ENCODE peak calls at places on chromosomes 12 and 14, in eight cellular contexts. P is IMR-90, T is gastrocnemius medialis, D is lower leg skin, W is GM12891, I is HepG2, E is GM12892, R is A549. N is an unnamed sample.
A peak's percentile ranks its signal among the peaks of the same experiment; 100 is the strongest.

GRCh38 chr12:12201274-12201758 is 65.5 kb downstream of the LRP6 start:
- DNase-seq in P (peak; percentile 65), T (peak; percentile 81), D (no peak), W (no peak), I (no peak), E (no peak), R (no peak), N (no peak)

GRCh38 chr14:41785696-41786095 is 179.0 kb downstream of the LRFN5 start:
- DNase-seq in P (no peak), T (no peak), D (no peak), W (no peak), I (peak; percentile 10), E (no peak), R (peak; percentile 2), N (no peak)

GRCh38 chr12:124278389-124279101 is 16.3 kb upstream of the RFLNA start:
- DNase-seq in P (no peak), T (no peak), D (no peak), W (no peak), I (peak; percentile 91), E (no peak), R (no peak), N (no peak)

GRCh38 chr14:61889914-61890351 is 127.7 kb downstream of the SNAPC1 start:
- DNase-seq in P (no peak), T (no peak), D (no peak), W (peak; percentile 27), I (no peak), E (peak; percentile 31), R (no peak), N (no peak)

GRCh38 chr12:45543887-45544286 is 185.6 kb upstream of the ARID2 start:
- DNase-seq in P (peak; percentile 87), T (peak; percentile 15), D (no peak), W (peak; percentile 42), I (peak; percentile 53), E (peak; percentile 33), R (peak; percentile 78), N (peak; percentile 46)

GRCh38 chr12:121036810-121037326 is 2.2 kb downstream of the OASL start:
- DNase-seq in P (peak; percentile 69), T (no peak), D (no peak), W (no peak), I (no peak), E (no peak), R (no peak), N (peak; percentile 68)

GRCh38 chr12:32702470-32702869 is 23.4 kb downstream of the DNM1L start:
- DNase-seq in P (no peak), T (no peak), D (no peak), W (no peak), I (no peak), E (no peak), R (no peak), N (no peak)

GRCh38 chr14:68564236-68564825 is 228.5 kb downstream of the ZFP36L1 start:
- DNase-seq in P (no peak), T (no peak), D (peak; percentile 84), W (no peak), I (no peak), E (no peak), R (no peak), N (no peak)

GRCh38 chr12:17132336-17132735 is 526.4 kb upstream of the LMO3 start:
- DNase-seq in P (no peak), T (no peak), D (no peak), W (no peak), I (no peak), E (no peak), R (no peak), N (no peak)

GRCh38 chr14:101757839-101758211 is 3.7 kb upstream of the PPP2R5C start:
- DNase-seq in P (no peak), T (no peak), D (no peak), W (no peak), I (no peak), E (no peak), R (no peak), N (no peak)

GRCh38 chr14:55354500-55354899 is 57.1 kb downstream of the ATG14 start:
- DNase-seq in P (peak; percentile 48), T (peak; percentile 59), D (no peak), W (no peak), I (peak; percentile 41), E (no peak), R (peak; percentile 53), N (peak; percentile 9)

GRCh38 chr14:68627868-68628604 is 164.8 kb downstream of the ZFP36L1 start:
- DNase-seq in P (no peak), T (no peak), D (peak; percentile 83), W (peak; percentile 53), I (no peak), E (no peak), R (no peak), N (no peak)

GRCh38 chr12:70255311-70255710 is 12.1 kb downstream of the CNOT2 start:
- DNase-seq in P (peak; percentile 54), T (no peak), D (no peak), W (no peak), I (no peak), E (no peak), R (no peak), N (no peak)

GRCh38 chr14:104591031-104591430 is 11.5 kb downstream of the C14orf180 start:
- DNase-seq in P (no peak), T (no peak), D (no peak), W (no peak), I (no peak), E (no peak), R (no peak), N (no peak)

GRCh38 chr14:89794096-89794495 is 160.4 kb downstream of the EFCAB11 start:
- DNase-seq in P (no peak), T (peak; percentile 74), D (peak; percentile 93), W (no peak), I (no peak), E (no peak), R (no peak), N (no peak)

GRCh38 chr12:75848533-75848932 is 183.0 kb downstream of the PHLDA1 start:
- DNase-seq in P (peak; percentile 28), T (no peak), D (no peak), W (no peak), I (no peak), E (no peak), R (no peak), N (no peak)

GRCh38 chr12:109951751-109952150 is 44.4 kb downstream of the GIT2 start:
- DNase-seq in P (peak; percentile 98), T (peak; percentile 64), D (no peak), W (no peak), I (no peak), E (no peak), R (no peak), N (peak; percentile 74)

DNA sequence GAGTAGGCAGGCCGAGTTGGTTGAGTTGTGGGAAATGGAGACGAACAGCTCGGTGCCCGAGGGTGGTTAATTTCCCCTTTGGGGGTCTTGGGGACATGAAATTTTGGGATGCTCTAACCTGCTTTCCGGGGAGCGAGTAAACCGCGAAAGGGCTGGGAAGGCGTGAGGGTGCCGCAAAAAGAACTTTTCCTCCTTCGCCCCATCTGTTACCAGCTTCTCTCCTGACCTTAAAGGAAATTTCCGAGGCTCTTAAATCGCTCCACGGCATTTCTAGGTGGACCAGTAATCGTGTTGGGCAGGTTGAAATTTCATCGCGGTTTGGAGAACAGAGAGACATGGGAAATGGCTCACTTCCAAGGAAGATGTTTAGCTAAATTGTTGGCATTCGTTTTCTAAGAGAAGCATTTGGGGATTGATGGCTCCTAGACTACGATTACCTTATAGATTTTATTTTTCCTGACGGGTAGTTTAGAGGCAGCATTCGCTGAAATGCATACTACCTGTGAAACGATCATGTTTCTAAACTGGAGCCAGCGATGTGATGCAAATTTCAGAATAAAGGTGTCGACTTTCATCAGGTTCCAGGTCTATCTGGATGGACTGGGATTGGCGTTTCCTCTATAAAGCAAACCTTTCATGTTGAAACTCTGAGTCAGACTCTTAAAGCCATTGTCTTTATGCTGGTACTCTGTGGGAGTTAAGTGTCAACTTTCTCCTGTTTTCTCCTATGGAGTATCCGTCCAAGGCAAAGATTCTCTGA is 414.5 kb downstream of the PCNX1 start:
- DNase-seq in P (peak; percentile 63), T (no peak), D (no peak), W (no peak), I (peak; percentile 72), E (no peak), R (peak; percentile 12), N (no peak)
- TF ChIP-seq POLR2A in P (no peak), T (no peak), D (no peak), W (no peak), I (peak; percentile 27), E (peak; percentile 1), R (no peak), N (no peak)

DNA sequence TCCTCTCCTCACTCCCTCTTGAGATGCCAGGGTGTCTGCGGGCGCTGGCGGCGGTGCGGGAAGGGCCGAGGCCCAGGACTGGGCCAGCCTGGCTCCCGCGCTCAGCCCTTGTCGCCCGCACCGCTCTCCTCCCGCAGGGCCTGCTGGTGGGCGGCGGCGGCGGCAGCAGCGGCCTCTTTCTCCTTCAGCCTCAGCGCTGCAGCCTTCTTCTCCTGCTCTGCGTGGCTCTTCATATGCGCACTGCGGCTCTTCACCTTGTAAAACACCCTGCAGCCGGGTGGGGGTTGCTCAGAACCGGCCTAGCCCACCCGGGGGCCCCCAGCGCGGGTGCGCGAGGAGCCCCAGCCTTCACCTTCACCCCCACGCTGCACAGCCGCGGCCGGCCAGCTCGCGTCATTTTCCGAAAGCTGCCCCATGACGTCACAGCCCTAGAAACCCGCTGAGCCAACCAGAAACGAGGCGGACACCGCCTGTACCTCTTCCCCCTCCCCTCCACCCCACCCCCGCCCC is 4.6 kb upstream of the PNMA1 start:
- DNase-seq in P (no peak), T (no peak), D (peak; percentile 78), W (no peak), I (no peak), E (no peak), R (no peak), N (no peak)
- TF ChIP-seq POLR2A in P (no peak), T (no peak), D (no peak), W (no peak), I (no peak), E (no peak), R (no peak), N (no peak)

GRCh38 chr12:6432991-6433390 is 11.8 kb upstream of the CD27 start:
- DNase-seq in P (no peak), T (no peak), D (no peak), W (no peak), I (no peak), E (no peak), R (no peak), N (no peak)
- TF ChIP-seq POLR2A in P (no peak), T (no peak), D (no peak), W (no peak), I (no peak), E (no peak), R (no peak), N (no peak)

GRCh38 chr12:93569656-93570551 is 2.6 kb upstream of the SOCS2 start:
- DNase-seq in P (peak; percentile 84), T (peak; percentile 73), D (peak; percentile 97), W (peak; percentile 68), I (peak; percentile 80), E (peak; percentile 69), R (peak; percentile 91), N (peak; percentile 75)

GRCh38 chr12:93570552-93571359 is 1.7 kb upstream of the SOCS2 start:
- DNase-seq in P (peak; percentile 92), T (peak; percentile 87), D (peak; percentile 99), W (peak; percentile 70), I (peak; percentile 53), E (peak; percentile 69), R (peak; percentile 94), N (peak; percentile 81)

GRCh38 chr12:93572712-93573551 is 457 bp downstream of the SOCS2 start:
- DNase-seq in P (peak; percentile 23), T (no peak), D (no peak), W (peak; percentile 23), I (no peak), E (no peak), R (no peak), N (peak; percentile 28)

GRCh38 chr12:93571854-93572711 is at the start of gene SOCS2:
- DNase-seq in P (peak; percentile 21), T (no peak), D (no peak), W (peak; percentile 26), I (no peak), E (no peak), R (no peak), N (peak; percentile 23)

GRCh38 chr12:93571360-93571853 is 1.1 kb upstream of the SOCS2 start:
- DNase-seq in P (peak; percentile 55), T (peak; percentile 27), D (peak; percentile 94), W (peak; percentile 41), I (peak; percentile 10), E (no peak), R (peak; percentile 79), N (peak; percentile 45)
- TF ChIP-seq POLR2A in P (no peak), T (no peak), D (no peak), W (no peak), I (no peak), E (no peak), R (peak; percentile 47), N (peak; percentile 31)

N was measured in H54.